ENCODE peak calls at places on chromosomes 2 and 18, in nine cellular contexts. S is A549, D is breast epithelium, C is spleen, J is IMR-90, F is upper lobe of left lung, P is adrenal gland, G is testis, V is endothelial cell of umbilical vein. L is an unnamed sample. For H3K4me1, the result is how much of the 10 kb centered on the place peaks cover.

GRCh38 chr2:150485871-150486538 is 1.5 kb downstream of the RND3 start:
- DNase-seq in G (peak), P (peak), V (peak), D (peak), C (peak), S (peak), J (peak), F (peak), L (peak)

GRCh38 chr2:38097611-38098350 is 21.8 kb upstream of the CYP1B1 start:
- DNase-seq in S (no peak), J (no peak), C (no peak), F (no peak), G (no peak), P (no peak), D (no peak), V (no peak), L (no peak)

GRCh38 chr18:55220523-55220922 is 261.3 kb upstream of the CCDC68 start:
- DNase-seq in P (no peak), V (no peak), J (no peak), D (no peak), G (no peak), F (no peak), C (no peak), S (no peak), L (no peak)

GRCh38 chr2:186399082-186399644 is 86.9 kb upstream of the ZC3H15 start:
- DNase-seq in V (no peak), F (no peak), G (no peak), C (no peak), S (no peak), P (no peak), D (no peak), J (no peak), L (no peak)

GRCh38 chr18:9684901-9685738 is 23.0 kb upstream of the RAB31 start:
- DNase-seq in V (no peak), F (no peak), S (no peak), P (no peak), C (no peak), D (peak), G (no peak), J (peak), L (no peak)

GRCh38 chr2:170929686-170930050 is 615 bp downstream of the GORASP2 start:
- DNase-seq in V (peak), F (peak), C (peak), J (peak), S (peak), G (peak), P (peak), D (peak), L (peak)

GRCh38 chr2:68989035-68989434 is 14.6 kb downstream of the GKN1 start:
- DNase-seq in G (no peak), J (no peak), F (no peak), D (no peak), V (no peak), S (no peak), P (no peak), C (no peak), L (no peak)

GRCh38 chr2:64943387-64944150 is 45.6 kb upstream of the SLC1A4 start:
- DNase-seq in F (peak), G (peak), C (peak), J (peak), S (peak), V (no peak), D (peak), P (peak), L (peak)

GRCh38 chr2:64987001-64987962 is 1.9 kb upstream of the SLC1A4 start:
- DNase-seq in S (no peak), P (no peak), D (no peak), F (no peak), C (no peak), G (no peak), V (peak), J (peak), L (peak)

GRCh38 chr2:43490387-43490786 is 105.5 kb downstream of the THADA start:
- DNase-seq in D (no peak), J (no peak), C (no peak), F (no peak), P (no peak), S (no peak), G (no peak), V (no peak), L (no peak)

GRCh38 chr2:195360242-195360641 is 296.8 kb upstream of the SLC39A10 start:
- DNase-seq in F (no peak), D (no peak), S (no peak), C (no peak), G (no peak), P (no peak), V (no peak), J (no peak), L (no peak)

GRCh38 chr2:131154647-131155046 is 49.5 kb downstream of the PLEKHB2 start:
- DNase-seq in P (no peak), C (no peak), F (peak), J (no peak), D (no peak), G (no peak), V (no peak), S (no peak), L (no peak)

GRCh38 chr2:43082111-43082877 is 144.1 kb downstream of the ZFP36L2 start:
- DNase-seq in P (no peak), G (peak), S (peak), C (peak), D (no peak), V (peak), J (peak), F (peak), L (no peak)

GRCh38 chr2:19488009-19488691 is 129.7 kb upstream of the OSR1 start:
- DNase-seq in S (peak), D (no peak), G (no peak), V (no peak), J (peak), P (no peak), F (no peak), C (no peak), L (no peak)

GRCh38 chr2:145748927-145749326 is 1229.0 kb upstream of the ZEB2 start:
- DNase-seq in F (no peak), V (no peak), C (no peak), P (no peak), D (no peak), J (no peak), S (no peak), G (no peak), L (no peak)

GRCh38 chr2:241234962-241235361 is 46.5 kb downstream of the ANO7 start:
- DNase-seq in P (no peak), G (no peak), C (peak), D (no peak), S (no peak), J (no peak), F (no peak), V (no peak), L (no peak)

GRCh38 chr18:77207540-77207939 is 42.1 kb upstream of the GALR1 start:
- DNase-seq in J (peak), G (peak), S (peak), P (peak), F (peak), D (peak), V (peak), C (no peak), L (peak)

GRCh38 chr18:56645415-56646016 is 5.6 kb upstream of the WDR7 start:
- DNase-seq in D (no peak), G (no peak), F (no peak), P (no peak), C (no peak), J (no peak), S (no peak), V (peak), L (no peak)

GRCh38 chr2:134189009-134189717 is 64.7 kb upstream of the MGAT5 start:
- DNase-seq in P (no peak), V (no peak), F (no peak), G (no peak), D (no peak), C (no peak), J (peak), S (peak), L (peak)

GRCh38 chr2:158211516-158211915 is 109.8 kb downstream of the UPP2 start:
- DNase-seq in C (no peak), G (no peak), J (no peak), F (no peak), D (no peak), P (no peak), S (no peak), V (no peak), L (no peak)

GRCh38 chr2:100252811-100253698 is 69.2 kb downstream of the LONRF2 start:
- DNase-seq in J (no peak), F (no peak), D (no peak), G (no peak), P (no peak), V (no peak), C (peak), S (no peak), L (no peak)

GRCh38 chr2:120765031-120765910 is 29.6 kb downstream of the GLI2 start:
- DNase-seq in S (no peak), G (no peak), F (peak), V (peak), C (peak), P (no peak), D (no peak), J (peak), L (no peak)
- H3K4me3 ChIP-seq in S (no peak), G (no peak), F (no peak), V (no peak), C (no peak), P (no peak), D (no peak), J (no peak), L (no peak)

GRCh38 chr2:21033237-21034155 is 10.4 kb downstream of the APOB start:
- DNase-seq in G (no peak), F (no peak), P (no peak), V (no peak), C (no peak), D (no peak), J (no peak), S (no peak), L (no peak)
- TF ChIP-seq POLR2A in G (no peak), F (no peak), P (no peak), V (no peak), C (no peak), D (no peak), J (no peak), S (no peak), L (no peak)

GRCh38 chr2:120660771-120661459 is 74.8 kb upstream of the GLI2 start:
- DNase-seq in D (no peak), S (no peak), F (no peak), C (peak), V (no peak), J (no peak), P (no peak), G (peak), L (peak)
- H3K4me1 ChIP-seq in D (under half), S (under half), F (under half), C (under half), V (under half), J (under half), P (under half), G (under half), L (under half)

DNA sequence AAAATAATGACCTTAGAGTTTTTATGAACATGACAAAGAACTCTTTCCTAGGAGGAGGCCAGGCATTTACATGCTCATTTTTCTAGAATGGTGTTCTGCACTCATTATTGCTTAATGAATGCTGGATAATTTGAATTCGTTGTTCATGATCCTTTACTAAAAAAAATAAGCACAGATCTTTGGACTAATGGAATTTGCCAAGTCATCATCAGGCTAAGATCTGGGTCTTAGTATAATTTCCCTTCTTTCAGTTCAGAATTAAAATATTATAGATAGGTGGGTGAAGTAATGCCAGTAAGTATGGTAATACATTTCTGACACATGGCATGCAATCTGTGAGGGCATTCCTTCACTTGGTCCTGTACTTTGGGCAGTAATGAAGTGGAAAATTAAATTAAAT is 143.8 kb upstream of the AQP4 start:
- DNase-seq in C (no peak), S (no peak), V (no peak), D (no peak), P (no peak), F (no peak), G (no peak), J (no peak), L (no peak)
- H3K4me3 ChIP-seq in C (no peak), S (no peak), V (no peak), D (no peak), P (no peak), F (no peak), G (no peak), J (no peak), L (no peak)

GRCh38 chr2:239275037-239275685 is 125.7 kb downstream of the HDAC4 start:
- DNase-seq in P (peak), V (no peak), G (peak), F (peak), J (peak), C (peak), S (peak), D (peak), L (peak)
- TF ChIP-seq POLR2A in P (no peak), V (no peak), G (no peak), F (no peak), J (peak), C (no peak), S (peak), D (no peak), L (peak)

GRCh38 chr2:45888641-45889040 is 237.2 kb downstream of the PRKCE start:
- DNase-seq in C (no peak), S (no peak), D (no peak), V (no peak), G (no peak), F (no peak), J (no peak), P (no peak), L (no peak)

GRCh38 chr2:45889620-45890019 is 238.1 kb downstream of the PRKCE start:
- DNase-seq in S (no peak), J (no peak), V (no peak), F (no peak), C (no peak), P (no peak), D (no peak), G (no peak), L (no peak)

GRCh38 chr2:45890819-45891218 is 239.3 kb downstream of the PRKCE start:
- DNase-seq in V (no peak), F (no peak), D (no peak), C (no peak), J (no peak), G (no peak), S (no peak), P (no peak), L (peak)

GRCh38 chr2:45889053-45889452 is 237.6 kb downstream of the PRKCE start:
- DNase-seq in F (no peak), G (peak), J (peak), S (no peak), V (no peak), P (no peak), D (no peak), C (peak), L (peak)

DNA sequence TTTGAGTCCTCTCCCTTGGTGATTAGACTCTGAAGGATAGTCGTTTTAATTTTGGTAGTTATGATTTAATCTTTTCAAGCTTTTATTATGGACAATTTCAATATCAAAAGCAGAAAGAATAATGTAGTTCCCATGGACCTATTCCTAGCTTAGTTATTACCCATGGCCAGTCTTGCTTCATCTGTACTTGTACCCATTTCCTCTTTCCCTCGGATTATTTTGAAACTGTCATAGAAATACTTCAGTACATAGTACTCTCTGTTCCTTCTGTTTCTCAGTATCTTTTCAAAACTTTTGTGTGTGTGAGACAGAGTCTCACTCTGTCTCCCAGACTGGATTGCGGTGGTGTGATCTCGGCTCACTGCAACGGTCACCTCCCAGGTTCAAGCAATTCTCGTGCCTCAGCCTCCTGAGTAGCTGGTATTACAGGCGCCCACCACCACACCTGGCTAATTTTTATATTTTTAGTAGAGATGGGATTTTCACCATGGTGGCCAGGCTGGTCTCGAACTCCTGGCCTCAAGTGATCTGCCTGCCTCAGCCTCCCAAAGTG is 238.7 kb downstream of the PRKCE start:
- DNase-seq in C (no peak), D (no peak), P (no peak), V (no peak), G (no peak), S (no peak), F (no peak), J (no peak), L (no peak)
- H3K4me1 ChIP-seq in C (half or more), D (under half), P (under half), V (under half), G (under half), S (under half), F (half or more), J (under half), L (half or more)

DNA sequence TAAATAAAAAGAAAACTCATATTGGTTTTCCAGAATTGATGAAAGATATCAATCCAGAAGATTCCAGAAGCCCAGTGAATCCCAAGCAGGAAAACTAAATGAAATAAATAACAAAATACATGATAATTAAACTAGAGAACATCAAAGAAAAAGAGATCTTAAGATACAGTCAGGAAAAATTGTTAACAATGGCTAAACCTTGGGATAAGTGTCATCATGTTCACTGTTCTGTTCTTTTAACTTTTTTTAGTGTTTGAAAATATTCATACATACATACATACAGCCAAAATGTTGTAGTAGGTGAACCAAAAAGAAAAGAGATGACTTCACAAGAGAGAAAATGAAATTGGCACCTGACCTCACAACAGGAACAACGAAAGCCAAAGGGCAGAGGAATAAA is 72.2 kb upstream of the MYCN start:
- DNase-seq in V (no peak), J (no peak), P (no peak), S (no peak), F (no peak), G (no peak), D (no peak), C (no peak), L (no peak)
- H3K4me3 ChIP-seq in V (no peak), J (no peak), P (no peak), S (no peak), F (no peak), G (no peak), D (no peak), C (no peak), L (no peak)

L was measured in body of pancreas.